ENCODE peak calls at places on chromosomes 12 and 14, in six cellular contexts. One of them, this sample, is unnamed.

GRCh38 chr14:90785876-90786450 is 30.3 kb downstream of the TTC7B start:
- DNase-seq in left colon: no peak
- DNase-seq in Caki2: no peak
- DNase-seq in head of caudate nucleus: no peak
- DNase-seq in effector CD4-positive, alpha-beta T cell: no peak
- DNase-seq in HCEC 1CT: no peak
- DNase-seq in this sample: no peak

GRCh38 chr14:101504096-101504948 is 57.0 kb upstream of the DIO3 start:
- DNase-seq in HCEC 1CT: no peak
- DNase-seq in left colon: no peak
- DNase-seq in effector CD4-positive, alpha-beta T cell: no peak
- DNase-seq in Caki2: no peak
- DNase-seq in head of caudate nucleus: no peak
- DNase-seq in this sample: no peak

GRCh38 chr12:95385246-95385645 is 88.7 kb upstream of the METAP2 start:
- DNase-seq in effector CD4-positive, alpha-beta T cell: no peak
- DNase-seq in head of caudate nucleus: no peak
- DNase-seq in left colon: no peak
- DNase-seq in Caki2: no peak
- DNase-seq in HCEC 1CT: peak; percentile 4
- DNase-seq in this sample: no peak

GRCh38 chr12:78703820-78704525 is 160.6 kb upstream of the SYT1 start:
- DNase-seq in effector CD4-positive, alpha-beta T cell: no peak
- DNase-seq in Caki2: peak; percentile 81
- DNase-seq in HCEC 1CT: peak; percentile 95
- DNase-seq in left colon: no peak
- DNase-seq in head of caudate nucleus: no peak
- DNase-seq in this sample: no peak

GRCh38 chr14:105141026-105141425 is 27.6 kb downstream of the JAG2 start:
- DNase-seq in left colon: no peak
- DNase-seq in head of caudate nucleus: no peak
- DNase-seq in Caki2: no peak
- DNase-seq in effector CD4-positive, alpha-beta T cell: no peak
- DNase-seq in HCEC 1CT: no peak
- DNase-seq in this sample: no peak

GRCh38 chr14:68266998-68267397 is 447.4 kb downstream of the RAD51B start:
- DNase-seq in HCEC 1CT: no peak
- DNase-seq in head of caudate nucleus: no peak
- DNase-seq in effector CD4-positive, alpha-beta T cell: no peak
- DNase-seq in Caki2: no peak
- DNase-seq in left colon: no peak
- DNase-seq in this sample: no peak

GRCh38 chr12:69359531-69360347 is at the start of gene YEATS4:
- DNase-seq in HCEC 1CT: peak; percentile 90
- DNase-seq in head of caudate nucleus: peak; percentile 81
- DNase-seq in left colon: peak; percentile 88
- DNase-seq in effector CD4-positive, alpha-beta T cell: peak; percentile 82
- DNase-seq in Caki2: peak; percentile 100
- DNase-seq in this sample: peak; percentile 98

GRCh38 chr12:131106542-131106941 is 152.8 kb downstream of the ADGRD1 start:
- DNase-seq in Caki2: no peak
- DNase-seq in head of caudate nucleus: no peak
- DNase-seq in HCEC 1CT: no peak
- DNase-seq in effector CD4-positive, alpha-beta T cell: no peak
- DNase-seq in left colon: no peak
- DNase-seq in this sample: no peak

GRCh38 chr12:89414322-89414721 is 62.0 kb upstream of the DUSP6 start:
- DNase-seq in Caki2: no peak
- DNase-seq in effector CD4-positive, alpha-beta T cell: no peak
- DNase-seq in left colon: no peak
- DNase-seq in HCEC 1CT: no peak
- DNase-seq in head of caudate nucleus: no peak
- DNase-seq in this sample: no peak

GRCh38 chr14:95273041-95273978 is 46.4 kb downstream of the CLMN start:
- DNase-seq in head of caudate nucleus: no peak
- DNase-seq in left colon: peak; percentile 71
- DNase-seq in HCEC 1CT: no peak
- DNase-seq in Caki2: no peak
- DNase-seq in effector CD4-positive, alpha-beta T cell: no peak
- DNase-seq in this sample: no peak

GRCh38 chr12:94640134-94640928 is 10.0 kb downstream of the TMCC3 start:
- DNase-seq in HCEC 1CT: peak; percentile 93
- DNase-seq in Caki2: peak; percentile 68
- DNase-seq in left colon: no peak
- DNase-seq in effector CD4-positive, alpha-beta T cell: no peak
- DNase-seq in head of caudate nucleus: no peak
- DNase-seq in this sample: no peak

GRCh38 chr14:54225457-54225856 is 171.3 kb upstream of the CDKN3 start:
- DNase-seq in effector CD4-positive, alpha-beta T cell: no peak
- DNase-seq in left colon: no peak
- DNase-seq in Caki2: no peak
- DNase-seq in head of caudate nucleus: no peak
- DNase-seq in HCEC 1CT: no peak
- DNase-seq in this sample: no peak

GRCh38 chr12:130224613-130225012 is 62.3 kb downstream of the FZD10 start:
- DNase-seq in head of caudate nucleus: no peak
- DNase-seq in effector CD4-positive, alpha-beta T cell: no peak
- DNase-seq in HCEC 1CT: no peak
- DNase-seq in left colon: no peak
- DNase-seq in Caki2: no peak
- DNase-seq in this sample: no peak

GRCh38 chr14:35932659-35933159 is 106.6 kb downstream of the BRMS1L start:
- DNase-seq in effector CD4-positive, alpha-beta T cell: no peak
- DNase-seq in left colon: no peak
- DNase-seq in head of caudate nucleus: no peak
- DNase-seq in HCEC 1CT: no peak
- DNase-seq in Caki2: no peak
- DNase-seq in this sample: peak; percentile 35

This sample was measured in Caco-2.